ENCODE peak calls at places on chromosomes 12 and 14, in eight cellular contexts. One of them, this sample, is unnamed.

GRCh38 chr12:115210533-115211252 is 526.7 kb upstream of the TBX3 start:
- DNase-seq in cardiac muscle cell: no peak
- DNase-seq in nephron progenitor cell: no peak
- DNase-seq in tibial nerve: no peak
- DNase-seq in GM06990: no peak
- DNase-seq in OCI-LY7: no peak
- DNase-seq in esophagus squamous epithelium: no peak
- DNase-seq in osteocyte: no peak
- DNase-seq in this sample: no peak

GRCh38 chr12:108833355-108833733 is 24.0 kb downstream of the SSH1 start:
- DNase-seq in cardiac muscle cell: peak; percentile 83
- DNase-seq in nephron progenitor cell: no peak
- DNase-seq in tibial nerve: no peak
- DNase-seq in GM06990: no peak
- DNase-seq in OCI-LY7: no peak
- DNase-seq in esophagus squamous epithelium: no peak
- DNase-seq in osteocyte: no peak
- DNase-seq in this sample: no peak

GRCh38 chr14:99724196-99724891 is 40.2 kb downstream of the CYP46A1 start:
- DNase-seq in cardiac muscle cell: peak; percentile 29
- DNase-seq in nephron progenitor cell: no peak
- DNase-seq in tibial nerve: no peak
- DNase-seq in GM06990: no peak
- DNase-seq in OCI-LY7: no peak
- DNase-seq in esophagus squamous epithelium: no peak
- DNase-seq in osteocyte: no peak
- DNase-seq in this sample: peak; percentile 5

GRCh38 chr12:87107270-87107669 is 851.1 kb upstream of the MGAT4C start:
- DNase-seq in cardiac muscle cell: no peak
- DNase-seq in nephron progenitor cell: no peak
- DNase-seq in tibial nerve: no peak
- DNase-seq in GM06990: no peak
- DNase-seq in OCI-LY7: no peak
- DNase-seq in esophagus squamous epithelium: no peak
- DNase-seq in osteocyte: no peak
- DNase-seq in this sample: no peak

GRCh38 chr14:102749833-102750775 is 27.1 kb upstream of the TRAF3 start:
- DNase-seq in cardiac muscle cell: no peak
- DNase-seq in nephron progenitor cell: no peak
- DNase-seq in tibial nerve: no peak
- DNase-seq in GM06990: no peak
- DNase-seq in OCI-LY7: no peak
- DNase-seq in esophagus squamous epithelium: no peak
- DNase-seq in osteocyte: no peak
- DNase-seq in this sample: no peak

GRCh38 chr12:12267801-12268200 is 957 bp upstream of the LRP6 start:
- DNase-seq in cardiac muscle cell: no peak
- DNase-seq in nephron progenitor cell: no peak
- DNase-seq in tibial nerve: no peak
- DNase-seq in GM06990: no peak
- DNase-seq in OCI-LY7: no peak
- DNase-seq in esophagus squamous epithelium: no peak
- DNase-seq in osteocyte: no peak
- DNase-seq in this sample: no peak

GRCh38 chr12:106585862-106586534 is 3.2 kb downstream of the RFX4 start:
- DNase-seq in cardiac muscle cell: no peak
- DNase-seq in nephron progenitor cell: peak; percentile 71
- DNase-seq in tibial nerve: no peak
- DNase-seq in GM06990: peak; percentile 33
- DNase-seq in OCI-LY7: no peak
- DNase-seq in esophagus squamous epithelium: no peak
- DNase-seq in osteocyte: no peak
- DNase-seq in this sample: no peak

GRCh38 chr12:92625639-92626310 is 77.0 kb upstream of the PLEKHG7 start:
- DNase-seq in cardiac muscle cell: no peak
- DNase-seq in nephron progenitor cell: no peak
- DNase-seq in tibial nerve: no peak
- DNase-seq in GM06990: no peak
- DNase-seq in OCI-LY7: no peak
- DNase-seq in esophagus squamous epithelium: no peak
- DNase-seq in osteocyte: no peak
- DNase-seq in this sample: no peak

GRCh38 chr12:28870839-28871440 is 278.1 kb upstream of the FAR2 start:
- DNase-seq in cardiac muscle cell: no peak
- DNase-seq in nephron progenitor cell: no peak
- DNase-seq in tibial nerve: no peak
- DNase-seq in GM06990: no peak
- DNase-seq in OCI-LY7: no peak
- DNase-seq in esophagus squamous epithelium: no peak
- DNase-seq in osteocyte: no peak
- DNase-seq in this sample: no peak

GRCh38 chr12:91094036-91094660 is 17.1 kb downstream of the LUM start:
- DNase-seq in cardiac muscle cell: no peak
- DNase-seq in nephron progenitor cell: no peak
- DNase-seq in tibial nerve: no peak
- DNase-seq in GM06990: no peak
- DNase-seq in OCI-LY7: no peak
- DNase-seq in esophagus squamous epithelium: no peak
- DNase-seq in osteocyte: no peak
- DNase-seq in this sample: no peak

DNA sequence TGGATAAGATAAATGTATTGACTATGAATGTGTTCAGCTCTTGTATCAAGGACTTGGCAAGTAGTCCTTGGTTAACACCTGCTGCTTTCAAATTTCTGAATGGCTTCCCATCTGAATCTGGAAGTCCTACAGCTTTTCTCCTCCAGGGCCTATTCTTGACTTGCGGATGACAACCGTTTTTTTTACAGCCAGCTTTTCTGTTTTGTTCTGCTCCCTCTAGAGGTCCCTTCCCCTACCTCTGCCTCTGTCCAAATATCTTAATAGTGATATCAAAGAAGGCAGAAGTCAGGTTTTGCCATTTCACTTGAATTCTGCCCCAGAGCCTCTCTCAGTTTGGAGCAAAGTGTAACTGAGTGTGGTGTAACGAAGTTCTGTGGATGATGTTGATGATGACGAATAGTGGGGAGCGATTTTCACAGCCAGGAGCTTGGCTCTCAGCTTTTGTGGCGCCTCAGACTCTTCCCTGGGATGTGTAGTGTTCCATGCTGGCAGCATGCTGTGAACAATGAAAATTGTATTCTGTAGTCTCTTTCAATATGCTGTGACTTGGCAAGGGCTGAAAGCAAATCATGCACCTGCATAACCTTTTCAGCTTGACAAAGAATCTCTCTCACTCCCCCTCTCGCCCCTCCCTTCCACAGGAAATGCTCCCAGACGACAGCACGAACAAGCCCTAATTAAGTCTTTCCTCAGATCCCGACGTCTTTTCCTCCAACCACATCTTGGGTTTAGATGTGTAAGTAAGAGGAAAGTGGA is 5.0 kb upstream of the SLC4A8 start:
- DNase-seq in cardiac muscle cell: no peak
- DNase-seq in nephron progenitor cell: no peak
- DNase-seq in tibial nerve: no peak
- DNase-seq in GM06990: no peak
- DNase-seq in OCI-LY7: peak; percentile 5
- DNase-seq in esophagus squamous epithelium: no peak
- DNase-seq in osteocyte: no peak
- DNase-seq in this sample: no peak
- TF ChIP-seq CTCF in cardiac muscle cell: no peak
- TF ChIP-seq CTCF in nephron progenitor cell: no peak
- TF ChIP-seq CTCF in tibial nerve: no peak
- TF ChIP-seq CTCF in GM06990: no peak
- TF ChIP-seq CTCF in OCI-LY7: peak; percentile 38
- TF ChIP-seq CTCF in esophagus squamous epithelium: no peak
- TF ChIP-seq CTCF in osteocyte: no peak
- TF ChIP-seq CTCF in this sample: no peak

GRCh38 chr12:7907009-7907408 is 29.0 kb downstream of the SLC2A3 start:
- DNase-seq in cardiac muscle cell: peak; percentile 48
- DNase-seq in nephron progenitor cell: peak; percentile 31
- DNase-seq in tibial nerve: peak; percentile 50
- DNase-seq in GM06990: no peak
- DNase-seq in OCI-LY7: peak; percentile 14
- DNase-seq in esophagus squamous epithelium: no peak
- DNase-seq in osteocyte: no peak
- DNase-seq in this sample: no peak
- TF ChIP-seq CTCF in cardiac muscle cell: peak; percentile 38
- TF ChIP-seq CTCF in nephron progenitor cell: no peak
- TF ChIP-seq CTCF in tibial nerve: no peak
- TF ChIP-seq CTCF in GM06990: peak; percentile 24
- TF ChIP-seq CTCF in OCI-LY7: peak; percentile 63
- TF ChIP-seq CTCF in esophagus squamous epithelium: no peak
- TF ChIP-seq CTCF in osteocyte: peak; percentile 47
- TF ChIP-seq CTCF in this sample: no peak

GRCh38 chr12:14936224-14936861 is 2.0 kb downstream of the ERP27 start:
- DNase-seq in cardiac muscle cell: no peak
- DNase-seq in nephron progenitor cell: no peak
- DNase-seq in tibial nerve: no peak
- DNase-seq in GM06990: no peak
- DNase-seq in OCI-LY7: no peak
- DNase-seq in esophagus squamous epithelium: no peak
- DNase-seq in osteocyte: no peak
- DNase-seq in this sample: no peak
- TF ChIP-seq CTCF in cardiac muscle cell: peak; percentile 23
- TF ChIP-seq CTCF in nephron progenitor cell: no peak
- TF ChIP-seq CTCF in tibial nerve: no peak
- TF ChIP-seq CTCF in GM06990: peak; percentile 44
- TF ChIP-seq CTCF in OCI-LY7: peak; percentile 55
- TF ChIP-seq CTCF in esophagus squamous epithelium: no peak
- TF ChIP-seq CTCF in osteocyte: peak; percentile 19
- TF ChIP-seq CTCF in this sample: no peak

GRCh38 chr14:105080161-105080560 is 14.9 kb upstream of the GPR132 start:
- DNase-seq in cardiac muscle cell: no peak
- DNase-seq in nephron progenitor cell: no peak
- DNase-seq in tibial nerve: no peak
- DNase-seq in GM06990: no peak
- DNase-seq in OCI-LY7: no peak
- DNase-seq in esophagus squamous epithelium: no peak
- DNase-seq in osteocyte: no peak
- DNase-seq in this sample: no peak
- TF ChIP-seq CTCF in cardiac muscle cell: no peak
- TF ChIP-seq CTCF in nephron progenitor cell: no peak
- TF ChIP-seq CTCF in tibial nerve: no peak
- TF ChIP-seq CTCF in GM06990: no peak
- TF ChIP-seq CTCF in OCI-LY7: no peak
- TF ChIP-seq CTCF in esophagus squamous epithelium: no peak
- TF ChIP-seq CTCF in osteocyte: no peak
- TF ChIP-seq CTCF in this sample: no peak

DNA sequence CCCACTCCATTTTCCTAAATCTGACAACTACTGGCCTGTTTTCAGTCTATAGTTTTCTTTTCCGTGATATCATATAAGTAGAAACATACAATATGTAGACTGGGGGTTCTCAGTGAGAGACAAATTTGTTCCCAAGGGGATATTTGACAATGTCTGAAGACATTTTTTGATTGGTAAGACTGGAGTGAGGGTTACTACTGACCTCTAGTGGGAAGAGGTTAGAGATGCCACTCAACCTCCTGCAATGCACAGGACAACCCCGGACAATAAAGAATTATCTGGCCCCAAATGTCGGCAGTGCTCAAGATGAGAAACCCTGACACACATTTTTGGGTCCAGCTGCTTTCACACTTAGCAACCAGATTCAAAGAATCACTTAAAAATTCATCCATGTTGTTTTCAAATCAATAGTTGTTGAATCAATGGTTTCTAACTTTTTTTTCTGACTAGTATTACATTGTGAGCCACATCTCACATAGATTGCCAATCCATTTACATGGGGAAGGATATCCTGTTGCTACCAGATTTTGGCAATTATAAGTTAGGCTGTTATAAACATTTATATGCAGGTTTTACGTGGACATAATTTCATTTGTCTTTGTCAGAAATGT is 307.1 kb downstream of the RPL10L start:
- DNase-seq in cardiac muscle cell: peak; percentile 2
- DNase-seq in nephron progenitor cell: no peak
- DNase-seq in tibial nerve: no peak
- DNase-seq in GM06990: no peak
- DNase-seq in OCI-LY7: peak; percentile 34
- DNase-seq in esophagus squamous epithelium: no peak
- DNase-seq in osteocyte: no peak
- DNase-seq in this sample: no peak
- TF ChIP-seq CTCF in cardiac muscle cell: peak; percentile 31
- TF ChIP-seq CTCF in nephron progenitor cell: peak; percentile 53
- TF ChIP-seq CTCF in tibial nerve: peak; percentile 28
- TF ChIP-seq CTCF in GM06990: peak; percentile 70
- TF ChIP-seq CTCF in OCI-LY7: peak; percentile 81
- TF ChIP-seq CTCF in esophagus squamous epithelium: peak; percentile 12
- TF ChIP-seq CTCF in osteocyte: peak; percentile 64
- TF ChIP-seq CTCF in this sample: no peak

DNA sequence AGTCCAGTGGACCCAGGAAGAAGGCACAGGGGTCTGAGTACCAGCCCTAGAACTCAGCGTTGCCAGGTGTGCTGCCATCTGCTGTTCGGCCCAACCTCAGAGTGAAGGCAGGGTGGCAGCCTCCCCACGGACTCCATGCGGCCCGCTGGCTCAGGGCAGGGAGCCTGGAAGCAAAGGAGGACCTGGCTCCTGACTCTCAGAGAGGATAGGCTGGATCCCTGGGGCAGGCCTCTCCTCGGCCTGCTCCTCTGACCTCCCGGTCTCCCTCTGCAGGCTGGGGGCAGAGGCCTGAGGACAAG is 10.1 kb downstream of the MCRS1 start:
- DNase-seq in cardiac muscle cell: no peak
- DNase-seq in nephron progenitor cell: no peak
- DNase-seq in tibial nerve: no peak
- DNase-seq in GM06990: no peak
- DNase-seq in OCI-LY7: no peak
- DNase-seq in esophagus squamous epithelium: no peak
- DNase-seq in osteocyte: no peak
- DNase-seq in this sample: no peak
- TF ChIP-seq CTCF in cardiac muscle cell: peak; percentile 15
- TF ChIP-seq CTCF in nephron progenitor cell: no peak
- TF ChIP-seq CTCF in tibial nerve: no peak
- TF ChIP-seq CTCF in GM06990: no peak
- TF ChIP-seq CTCF in OCI-LY7: peak; percentile 53
- TF ChIP-seq CTCF in esophagus squamous epithelium: no peak
- TF ChIP-seq CTCF in osteocyte: peak; percentile 16
- TF ChIP-seq CTCF in this sample: no peak

This sample was measured in natural killer cell.